ENCODE peak calls at places on chromosomes 5 and 9, in eight cellular contexts. K is A549, O is fibroblast of pulmonary artery, H is tibial artery, A is HCT116, X is GM23248, W is aorta, V is MM.1S. F is an unnamed sample.

GRCh38 chr5:88772047-88772446 is 110.9 kb downstream of the MEF2C start:
- DNase-seq in K (no peak), O (no peak), H (no peak), A (no peak), X (no peak), W (no peak), V (no peak), F (no peak)

GRCh38 chr9:128733256-128733655 is 9.3 kb upstream of the ZDHHC12 start:
- DNase-seq in K (peak; percentile 97), O (peak; percentile 87), H (peak; percentile 54), A (peak; percentile 93), X (peak; percentile 76), W (peak; percentile 70), V (no peak), F (peak; percentile 87)

GRCh38 chr9:133101356-133102189 is 19.5 kb downstream of the RALGDS start:
- DNase-seq in K (no peak), O (no peak), H (no peak), A (no peak), X (no peak), W (no peak), V (no peak), F (no peak)

GRCh38 chr9:6197330-6197729 is 18.3 kb upstream of the IL33 start:
- DNase-seq in K (no peak), O (peak; percentile 67), H (no peak), A (peak; percentile 12), X (peak; percentile 65), W (no peak), V (no peak), F (no peak)

GRCh38 chr5:122126177-122126701 is 3.1 kb upstream of the ZNF474 start:
- DNase-seq in K (no peak), O (peak; percentile 18), H (no peak), A (no peak), X (peak; percentile 71), W (no peak), V (no peak), F (peak; percentile 81)

GRCh38 chr9:37292896-37293295 is 129.6 kb upstream of the GRHPR start:
- DNase-seq in K (no peak), O (no peak), H (no peak), A (no peak), X (no peak), W (no peak), V (no peak), F (no peak)

GRCh38 chr9:34559616-34560546 is 29.6 kb downstream of the CNTFR start:
- DNase-seq in K (peak; percentile 50), O (peak; percentile 84), H (peak; percentile 65), A (no peak), X (peak; percentile 81), W (peak; percentile 44), V (no peak), F (no peak)

GRCh38 chr9:14314424-14314928 is 535 bp upstream of the NFIB start:
- DNase-seq in K (peak; percentile 82), O (peak; percentile 96), H (peak; percentile 88), A (peak; percentile 19), X (peak; percentile 84), W (peak; percentile 83), V (peak; percentile 18), F (peak; percentile 95)

GRCh38 chr5:23977996-23978395 is 470.6 kb downstream of the PRDM9 start:
- DNase-seq in K (no peak), O (no peak), H (no peak), A (no peak), X (peak; percentile 23), W (no peak), V (peak; percentile 60), F (no peak)

GRCh38 chr5:130034872-130035271 is 130.6 kb downstream of the CHSY3 start:
- DNase-seq in K (no peak), O (peak; percentile 61), H (no peak), A (no peak), X (peak; percentile 24), W (no peak), V (no peak), F (peak; percentile 40)

GRCh38 chr5:98940586-98940985 is 11.8 kb upstream of the CHD1 start:
- DNase-seq in K (no peak), O (peak; percentile 57), H (no peak), A (no peak), X (peak; percentile 65), W (no peak), V (no peak), F (no peak)

GRCh38 chr9:114281421-114282103 is 41.3 kb upstream of the ORM1 start:
- DNase-seq in K (no peak), O (peak; percentile 31), H (no peak), A (no peak), X (peak; percentile 41), W (peak; percentile 18), V (no peak), F (peak; percentile 31)

GRCh38 chr9:20621553-20622329 is 558 bp downstream of the MLLT3 start:
- DNase-seq in K (peak; percentile 56), O (peak; percentile 79), H (peak; percentile 80), A (no peak), X (peak; percentile 76), W (peak; percentile 86), V (peak; percentile 47), F (peak; percentile 76)

GRCh38 chr9:20622330-20623020 is at the start of gene MLLT3:
- DNase-seq in K (peak; percentile 96), O (peak; percentile 96), H (peak; percentile 97), A (peak; percentile 84), X (peak; percentile 98), W (peak; percentile 97), V (peak; percentile 87), F (peak; percentile 97)

GRCh38 chr9:20619492-20619860 is 2.8 kb downstream of the MLLT3 start:
- DNase-seq in K (no peak), O (no peak), H (no peak), A (no peak), X (no peak), W (no peak), V (no peak), F (no peak)

GRCh38 chr9:20623021-20623747 is 885 bp upstream of the MLLT3 start:
- DNase-seq in K (peak; percentile 14), O (no peak), H (peak; percentile 44), A (no peak), X (peak; percentile 53), W (peak; percentile 54), V (peak; percentile 29), F (no peak)

DNA sequence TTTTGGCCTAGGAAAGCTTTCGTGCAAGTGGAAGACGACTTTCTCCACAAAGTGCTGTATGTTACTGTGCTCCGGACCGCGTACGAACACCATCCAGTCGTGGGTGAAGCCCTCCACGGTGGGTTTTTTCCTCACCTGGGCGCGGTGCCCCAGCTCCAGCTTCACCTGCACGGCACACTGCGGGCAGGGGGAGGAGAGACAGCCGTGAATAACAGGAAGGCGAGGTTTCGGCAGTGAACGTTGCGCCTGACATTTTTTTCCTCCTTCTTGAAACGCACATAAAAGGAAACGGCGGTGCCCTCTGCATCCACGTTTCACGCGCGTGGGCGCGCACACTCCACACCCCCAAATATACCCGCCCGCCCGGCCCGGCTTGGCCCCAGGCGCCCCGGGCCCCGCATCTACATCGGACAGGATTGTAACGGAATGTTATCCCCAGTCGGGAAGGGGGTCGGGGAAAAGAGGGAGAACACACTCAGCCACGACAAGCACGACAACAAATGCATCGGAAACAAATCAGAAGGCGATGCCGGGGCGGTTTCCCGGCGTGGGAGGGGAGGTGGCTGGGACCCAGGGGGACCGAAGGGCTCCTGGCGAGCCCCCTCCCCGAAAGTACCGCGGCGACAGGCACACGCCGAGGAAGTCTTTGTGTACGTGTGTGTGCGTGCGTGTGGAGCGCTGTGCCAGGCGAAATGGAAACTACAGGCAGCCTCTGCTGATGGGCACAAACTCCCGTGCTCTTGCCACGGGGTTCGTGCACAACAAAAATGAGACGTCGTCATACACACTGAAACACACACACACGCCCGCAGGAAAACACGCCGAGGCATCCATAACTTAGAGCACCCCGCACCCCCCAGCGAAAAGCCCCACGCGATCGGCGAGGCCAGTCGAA is 1.4 kb downstream of the MLLT3 start:
- DNase-seq in K (peak; percentile 23), O (peak; percentile 48), H (peak; percentile 31), A (no peak), X (peak; percentile 69), W (peak; percentile 59), V (no peak), F (peak; percentile 35)
- H3K4me3 ChIP-seq in K (peak overlapping the region; percentile 95), O (peak overlapping the region; percentile 66), H (peak overlapping the region; percentile 93), A (peak overlapping the region; percentile 75), X (peak overlapping the region; percentile 91), W (peak overlapping the region; percentile 82), V (peak overlapping the region; percentile 64), F (peak overlapping the region; percentile 91)

DNA sequence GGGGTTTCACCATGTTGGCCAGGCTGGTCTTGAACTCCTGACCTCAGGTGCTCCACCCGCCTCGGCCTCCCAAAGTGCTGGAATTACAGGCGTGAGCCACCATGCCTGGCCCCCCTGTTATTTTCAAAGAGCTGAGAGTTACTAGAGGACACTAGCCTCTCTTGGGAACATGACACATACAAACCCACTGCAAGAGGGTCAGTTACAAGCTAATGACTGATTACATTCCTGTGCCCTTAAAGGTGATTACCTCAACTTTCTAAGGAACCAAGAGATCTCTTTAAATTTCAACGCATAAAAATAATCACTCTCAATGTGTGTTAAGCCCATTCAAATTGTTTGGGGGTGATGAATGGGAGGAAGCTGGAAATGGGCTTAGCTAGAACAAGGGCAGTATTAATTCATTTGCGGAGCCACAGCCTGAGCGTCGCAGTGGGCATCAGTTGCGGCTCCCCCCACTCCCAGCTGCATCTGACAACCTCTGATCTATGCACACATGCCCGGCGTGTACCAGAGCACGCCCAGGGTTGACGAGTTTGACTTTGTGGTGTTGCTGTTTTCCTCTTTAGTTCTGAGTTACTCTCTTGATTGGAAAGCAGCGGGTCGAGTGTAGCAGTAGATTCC is 146.9 kb downstream of the GOLPH3 start:
- DNase-seq in K (no peak), O (no peak), H (no peak), A (no peak), X (peak; percentile 40), W (no peak), V (no peak), F (no peak)
- H3K4me3 ChIP-seq in K (no peak overlapping the region), O (peak overlapping the region; percentile 29), H (no peak overlapping the region), A (no peak overlapping the region), X (peak overlapping the region; percentile 31), W (no peak overlapping the region), V (no peak overlapping the region), F (peak overlapping the region; percentile 6)

GRCh38 chr5:150144211-150144801 is 11.3 kb downstream of the PDGFRB start:
- DNase-seq in K (no peak), O (peak; percentile 96), H (peak; percentile 74), A (no peak), X (peak; percentile 83), W (peak; percentile 75), V (no peak), F (peak; percentile 76)

GRCh38 chr5:150142189-150142788 is 13.4 kb downstream of the PDGFRB start:
- DNase-seq in K (no peak), O (no peak), H (no peak), A (no peak), X (no peak), W (no peak), V (no peak), F (no peak)

GRCh38 chr5:150143725-150144058 is 12.0 kb downstream of the PDGFRB start:
- DNase-seq in K (no peak), O (no peak), H (no peak), A (no peak), X (peak; percentile 68), W (no peak), V (no peak), F (no peak)

GRCh38 chr5:150141544-150142188 is 14.0 kb downstream of the PDGFRB start:
- DNase-seq in K (no peak), O (peak; percentile 65), H (no peak), A (no peak), X (peak; percentile 70), W (no peak), V (no peak), F (peak; percentile 64)

GRCh38 chr5:150142800-150143724 is 12.6 kb downstream of the PDGFRB start:
- DNase-seq in K (peak; percentile 85), O (peak; percentile 94), H (peak; percentile 91), A (peak; percentile 33), X (peak; percentile 97), W (peak; percentile 93), V (no peak), F (peak; percentile 93)
- H3K4me3 ChIP-seq in K (no peak overlapping the region), O (peak overlapping the region; percentile 12), H (peak overlapping the region; percentile 41), A (no peak overlapping the region), X (peak overlapping the region; percentile 37), W (no peak overlapping the region), V (no peak overlapping the region), F (no peak overlapping the region)

GRCh38 chr9:125646222-125647100 is 60.5 kb downstream of the MAPKAP1 start:
- DNase-seq in K (no peak), O (no peak), H (no peak), A (no peak), X (peak; percentile 54), W (no peak), V (peak; percentile 63), F (no peak)
- H3K4me3 ChIP-seq in K (no peak overlapping the region), O (peak overlapping the region; percentile 35), H (peak overlapping the region; percentile 11), A (no peak overlapping the region), X (peak overlapping the region; percentile 60), W (no peak overlapping the region), V (peak overlapping the region; percentile 30), F (no peak overlapping the region)

F was measured in astrocyte of the spinal cord.